ENCODE peak calls at places on chromosomes 3 and 15, in four cellular contexts. X, C, U and Z are unnamed samples.

GRCh38 chr3:45868213-45868612 is 18.1 kb upstream of the CCR9 start:
- DNase-seq in U (no peak), C (no peak), X (no peak), Z (no peak)

GRCh38 chr15:88465633-88466219 is 1.5 kb downstream of the MRPL46 start:
- DNase-seq in X (no peak), U (no peak), C (peak; percentile 85), Z (no peak)

GRCh38 chr3:152938974-152939636 is 104.2 kb downstream of the P2RY1 start:
- DNase-seq in C (no peak), U (no peak), X (no peak), Z (no peak)

GRCh38 chr15:99248000-99248727 is 1.2 kb downstream of the TTC23 start:
- DNase-seq in C (no peak), X (no peak), U (no peak), Z (no peak)

GRCh38 chr15:31453558-31454318 is 127.1 kb downstream of the KLF13 start:
- DNase-seq in X (no peak), U (no peak), C (no peak), Z (no peak)

GRCh38 chr3:61381745-61382392 is 130.6 kb upstream of the FHIT start:
- DNase-seq in X (no peak), U (no peak), C (peak; percentile 34), Z (peak; percentile 9)

GRCh38 chr3:3127432-3128010 is 781 bp downstream of the TRNT1 start:
- DNase-seq in X (no peak), C (peak; percentile 6), U (no peak), Z (no peak)

GRCh38 chr3:138371070-138371950 is 22.9 kb downstream of the MRAS start:
- DNase-seq in X (no peak), C (no peak), U (no peak), Z (no peak)

GRCh38 chr3:42502429-42503250 is at the start of gene VIPR1:
- DNase-seq in X (peak; percentile 83), C (no peak), U (peak; percentile 60), Z (peak; percentile 56)

GRCh38 chr3:149879872-149880271 is 66.9 kb downstream of the RNF13 start:
- DNase-seq in C (peak; percentile 77), X (peak; percentile 14), U (no peak), Z (peak; percentile 39)

GRCh38 chr15:40843183-40843884 is 514 bp upstream of the SPINT1 start:
- DNase-seq in U (no peak), X (no peak), C (no peak), Z (no peak)

GRCh38 chr3:184230081-184230602 is 757 bp downstream of the VWA5B2 start:
- DNase-seq in C (no peak), U (no peak), X (peak; percentile 28), Z (no peak)

GRCh38 chr3:188439080-188439479 is 285.1 kb downstream of the LPP start:
- DNase-seq in C (no peak), X (no peak), U (no peak), Z (no peak)

GRCh38 chr3:169510378-169510777 is 153.1 kb downstream of the MECOM start:
- DNase-seq in C (no peak), X (no peak), U (no peak), Z (no peak)

GRCh38 chr3:52233108-52233591 is 5.8 kb downstream of the TWF2 start:
- DNase-seq in C (no peak), X (no peak), U (no peak), Z (no peak)